ENCODE peak calls at places on chromosome 15, in seven cellular contexts. S is epithelial cell of proximal tubule, V is lower leg skin, O is body of pancreas, L is epithelial cell of esophagus, Y is GM06990, P is left ventricle myocardium inferior. F is an unnamed sample.

GRCh38 chr15:101063891-101064794 is 145.0 kb downstream of the LRRK1 start:
- DNase-seq in P (peak), S (no peak), V (no peak), Y (no peak), L (peak), O (peak), F (peak)

GRCh38 chr15:64857421-64857820 is 15.7 kb downstream of the PLEKHO2 start:
- DNase-seq in V (no peak), O (no peak), P (no peak), S (peak), L (peak), Y (no peak), F (peak)

GRCh38 chr15:82810061-82810862 is 834 bp downstream of the WHAMM start:
- DNase-seq in O (peak), S (no peak), Y (peak), L (peak), V (no peak), P (peak), F (peak)

GRCh38 chr15:79357566-79357965 is 46.7 kb downstream of the TMED3 start:
- DNase-seq in P (no peak), O (no peak), Y (no peak), V (no peak), L (no peak), S (no peak), F (no peak)

GRCh38 chr15:73924258-73924921 is 1.9 kb upstream of the LOXL1 start:
- DNase-seq in V (no peak), S (no peak), O (no peak), L (peak), Y (no peak), P (peak), F (peak)

GRCh38 chr15:71691700-71692417 is 118.5 kb upstream of the NR2E3 start:
- DNase-seq in V (no peak), L (peak), S (peak), Y (no peak), O (no peak), P (no peak), F (peak)

GRCh38 chr15:67148196-67148701 is 82.8 kb downstream of the SMAD3 start:
- DNase-seq in L (peak), V (no peak), S (no peak), O (no peak), Y (no peak), P (no peak), F (peak)

GRCh38 chr15:38129531-38130199 is 123.0 kb upstream of the SPRED1 start:
- DNase-seq in L (peak), P (peak), O (peak), S (peak), V (peak), Y (peak), F (peak)

GRCh38 chr15:100438570-100438969 is 90.2 kb downstream of the CERS3 start:
- DNase-seq in V (peak), O (peak), L (peak), P (peak), S (no peak), Y (peak), F (peak)

GRCh38 chr15:79433610-79434009 is 1.5 kb downstream of the MINAR1 start:
- DNase-seq in V (no peak), S (no peak), O (no peak), Y (no peak), L (no peak), P (no peak), F (no peak)

GRCh38 chr15:67134577-67135492 is 69.4 kb downstream of the SMAD3 start:
- DNase-seq in V (no peak), O (no peak), P (no peak), Y (no peak), L (no peak), S (no peak), F (no peak)

GRCh38 chr15:27045796-27046195 is 74.8 kb downstream of the GABRG3 start:
- DNase-seq in O (no peak), S (no peak), L (no peak), P (no peak), Y (no peak), V (no peak), F (no peak)

GRCh38 chr15:79811406-79812405 is 85.1 kb downstream of the MTHFS start:
- DNase-seq in S (no peak), V (peak), O (peak), L (peak), P (peak), Y (no peak), F (peak)

GRCh38 chr15:99087405-99087943 is 17.4 kb upstream of the SYNM start:
- DNase-seq in L (no peak), Y (no peak), V (no peak), O (no peak), S (no peak), P (no peak), F (no peak)

GRCh38 chr15:58568157-58568571 is 136.4 kb downstream of the LIPC start:
- DNase-seq in P (no peak), L (peak), S (no peak), V (no peak), O (peak), Y (no peak), F (peak)

GRCh38 chr15:69794643-69795461 is 302.9 kb downstream of the TLE3 start:
- DNase-seq in V (peak), Y (no peak), S (peak), P (no peak), L (peak), O (peak), F (peak)

GRCh38 chr15:99442268-99442897 is 123.4 kb upstream of the MEF2A start:
- DNase-seq in O (no peak), S (peak), V (peak), Y (no peak), P (peak), L (peak), F (peak)

GRCh38 chr15:90465140-90465929 is 64.4 kb upstream of the CRTC3 start:
- DNase-seq in O (no peak), L (no peak), S (no peak), V (no peak), Y (no peak), P (no peak), F (peak)

GRCh38 chr15:71612066-71612715 is 198.2 kb upstream of the NR2E3 start:
- DNase-seq in V (no peak), Y (no peak), S (no peak), O (peak), L (no peak), P (no peak), F (peak)

GRCh38 chr15:25477816-25478215 is 39.0 kb upstream of the UBE3A start:
- DNase-seq in L (no peak), O (no peak), V (no peak), P (no peak), Y (no peak), S (no peak), F (no peak)

GRCh38 chr15:73700041-73700842 is 16.1 kb downstream of the CD276 start:
- DNase-seq in Y (peak), S (no peak), L (peak), V (peak), O (peak), P (peak), F (peak)

GRCh38 chr15:79099692-79100091 is 9.1 kb upstream of the RASGRF1 start:
- DNase-seq in O (no peak), L (peak), V (no peak), P (no peak), S (no peak), Y (no peak), F (peak)

GRCh38 chr15:98796685-98797084 is 148.3 kb downstream of the IGF1R start:
- DNase-seq in O (no peak), S (no peak), P (no peak), L (no peak), Y (no peak), V (no peak), F (no peak)

GRCh38 chr15:101047301-101047781 is 128.2 kb downstream of the LRRK1 start:
- DNase-seq in V (peak), Y (no peak), P (peak), L (no peak), O (no peak), S (no peak), F (peak)

GRCh38 chr15:85568261-85568808 is 187.9 kb downstream of the AKAP13 start:
- DNase-seq in Y (no peak), P (no peak), V (no peak), O (no peak), L (no peak), S (no peak), F (no peak)

GRCh38 chr15:23565395-23566069 is at the start of gene MKRN3:
- DNase-seq in V (no peak), P (no peak), S (no peak), O (no peak), L (peak), Y (no peak), F (peak)

GRCh38 chr15:90813796-90814192 is 54.6 kb upstream of the FURIN start:
- DNase-seq in O (no peak), L (no peak), S (no peak), P (no peak), V (no peak), Y (no peak), F (no peak)

GRCh38 chr15:65416845-65417416 is 5.8 kb downstream of the IGDCC4 start:
- DNase-seq in V (no peak), P (peak), Y (no peak), O (no peak), S (no peak), L (no peak), F (peak)

GRCh38 chr15:92020765-92021164 is 167.3 kb downstream of the SLCO3A1 start:
- DNase-seq in L (no peak), P (no peak), S (no peak), Y (no peak), O (no peak), V (no peak), F (no peak)

GRCh38 chr15:79682851-79683288 is 213.9 kb downstream of the MTHFS start:
- DNase-seq in V (no peak), O (no peak), Y (no peak), P (no peak), L (peak), S (no peak), F (peak)

GRCh38 chr15:99474041-99474906 is 91.5 kb upstream of the MEF2A start:
- DNase-seq in L (no peak), S (no peak), V (no peak), Y (no peak), P (peak), O (no peak), F (no peak)

GRCh38 chr15:48560321-48561051 is 85.0 kb downstream of the FBN1 start:
- DNase-seq in S (no peak), P (no peak), Y (no peak), V (no peak), L (no peak), O (no peak), F (no peak)

GRCh38 chr15:49758456-49758855 is 137.6 kb downstream of the DTWD1 start:
- DNase-seq in V (no peak), Y (no peak), O (no peak), S (no peak), P (no peak), L (no peak), F (peak)

GRCh38 chr15:80599359-80599758 is 95.8 kb upstream of the ABHD17C start:
- DNase-seq in Y (no peak), P (no peak), S (no peak), L (peak), V (no peak), O (no peak), F (peak)

GRCh38 chr15:89360294-89360971 is 25.8 kb upstream of the POLG start:
- DNase-seq in O (no peak), V (no peak), P (no peak), L (no peak), Y (no peak), S (no peak), F (no peak)

GRCh38 chr15:40500584-40501330 is 30.0 kb downstream of the CHST14 start:
- DNase-seq in S (no peak), O (no peak), Y (no peak), V (no peak), P (no peak), L (peak), F (no peak)

GRCh38 chr15:93072011-93072410 is 17.0 kb downstream of the RGMA start:
- DNase-seq in O (no peak), Y (no peak), P (no peak), V (no peak), L (no peak), S (no peak), F (peak)

DNA sequence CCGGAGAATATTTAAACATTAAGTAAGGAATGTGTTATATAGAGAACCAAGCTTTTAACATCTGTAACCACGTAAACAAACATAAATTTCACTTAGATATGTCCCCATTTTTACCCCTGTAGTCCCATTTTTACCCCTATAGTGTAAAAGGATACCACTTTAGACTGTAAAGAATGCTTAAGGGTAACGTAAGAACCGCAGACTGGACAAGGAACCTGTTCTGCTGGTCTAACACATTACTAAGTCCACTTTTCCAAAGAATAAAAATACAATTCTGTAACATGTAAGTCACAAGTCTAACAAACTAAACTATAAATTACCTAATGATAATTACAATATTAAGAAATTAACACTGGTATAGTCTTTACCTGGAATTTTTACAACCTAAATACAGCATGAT is 2.9 kb downstream of the SLC12A6 start:
- DNase-seq in O (no peak), V (no peak), S (no peak), P (no peak), L (peak), Y (no peak), F (no peak)
- H3K4me3 ChIP-seq in O (no peak), V (no peak), S (peak), P (peak), L (no peak), Y (peak), F (no peak)

DNA sequence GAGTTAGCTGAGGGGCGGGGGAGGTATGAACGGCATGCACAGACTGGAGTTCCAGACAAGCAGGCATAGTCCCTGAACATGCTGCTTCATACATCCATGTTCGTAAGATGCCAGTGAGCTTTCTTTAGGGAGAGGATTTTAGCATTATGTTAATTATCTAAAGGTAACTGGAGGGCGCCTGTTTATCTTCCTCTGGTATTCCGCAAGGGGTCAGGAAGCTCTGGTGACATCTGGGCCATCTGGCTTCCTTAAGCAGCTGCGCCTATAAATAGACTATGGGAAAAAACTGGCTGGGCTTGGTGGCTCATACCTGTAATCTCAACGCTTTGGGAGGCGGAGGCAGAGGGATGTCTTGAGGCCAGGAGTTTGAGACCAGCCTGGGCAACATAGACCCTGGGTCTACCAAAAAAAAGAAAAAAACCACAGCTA is 1.5 kb upstream of the FBXO22 start:
- DNase-seq in P (no peak), O (peak), Y (no peak), L (no peak), V (no peak), S (no peak), F (peak)
- TF ChIP-seq CTCF in P (no peak), O (no peak), Y (no peak), L (no peak), V (no peak), S (no peak), F (no peak)

DNA sequence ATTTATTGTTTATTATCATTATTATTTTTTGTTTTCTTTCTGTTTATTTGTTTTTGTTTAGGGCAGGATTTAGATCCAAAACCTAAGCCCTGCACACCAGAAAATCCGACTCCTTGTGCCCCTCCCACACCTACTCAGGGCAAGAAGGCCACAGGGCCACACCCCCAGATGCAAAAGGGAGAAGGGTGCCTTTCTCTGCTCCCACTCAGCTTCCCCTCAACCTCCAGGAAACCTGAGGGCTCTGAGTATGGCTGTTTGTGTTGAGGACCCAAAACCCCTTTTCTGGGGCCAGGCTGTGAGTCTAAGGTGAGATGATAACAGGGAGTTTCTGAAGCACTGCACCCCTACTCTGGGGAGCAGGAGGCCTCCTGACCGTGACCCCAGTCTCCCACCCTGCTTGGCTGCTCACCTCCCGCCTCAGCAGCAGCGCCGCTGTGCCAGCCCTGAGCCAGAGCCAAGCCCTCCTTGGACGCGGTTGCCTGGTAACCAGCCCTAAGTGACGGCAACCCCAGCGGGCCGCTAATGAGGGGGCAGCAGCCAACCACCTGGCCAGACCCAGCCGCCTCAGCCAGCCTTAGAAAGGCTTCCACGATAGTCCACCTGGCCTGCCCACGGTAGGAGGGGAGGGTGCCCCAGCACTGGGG is 6.4 kb upstream of the C15orf39 start:
- DNase-seq in V (no peak), P (no peak), Y (no peak), L (no peak), S (no peak), O (peak), F (no peak)
- H3K4me3 ChIP-seq in V (no peak), P (no peak), Y (no peak), L (no peak), S (no peak), O (no peak), F (no peak)

DNA sequence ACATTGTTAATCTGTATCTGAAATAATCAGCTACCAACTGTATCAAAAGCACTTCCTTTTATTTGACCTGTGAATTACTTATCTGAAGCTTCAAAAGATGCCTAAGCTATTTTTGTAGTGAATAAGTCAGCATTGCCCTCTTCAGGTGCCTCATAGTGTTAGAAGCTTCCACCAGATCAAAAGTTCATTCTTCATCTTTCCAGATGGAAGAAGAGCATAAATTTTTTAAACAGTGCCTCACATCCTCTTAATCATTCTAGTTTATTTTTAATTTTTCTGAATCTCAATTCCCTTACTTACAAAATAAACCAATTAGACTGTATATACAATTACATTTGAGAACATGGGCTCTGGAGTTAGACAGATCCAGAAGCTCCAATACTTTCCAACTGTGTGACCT is 65.0 kb downstream of the MYO5A start:
- DNase-seq in O (no peak), V (no peak), P (no peak), L (no peak), S (no peak), Y (no peak), F (peak)
- TF ChIP-seq CTCF in O (no peak), V (no peak), P (peak), L (peak), S (peak), Y (peak), F (peak)

DNA sequence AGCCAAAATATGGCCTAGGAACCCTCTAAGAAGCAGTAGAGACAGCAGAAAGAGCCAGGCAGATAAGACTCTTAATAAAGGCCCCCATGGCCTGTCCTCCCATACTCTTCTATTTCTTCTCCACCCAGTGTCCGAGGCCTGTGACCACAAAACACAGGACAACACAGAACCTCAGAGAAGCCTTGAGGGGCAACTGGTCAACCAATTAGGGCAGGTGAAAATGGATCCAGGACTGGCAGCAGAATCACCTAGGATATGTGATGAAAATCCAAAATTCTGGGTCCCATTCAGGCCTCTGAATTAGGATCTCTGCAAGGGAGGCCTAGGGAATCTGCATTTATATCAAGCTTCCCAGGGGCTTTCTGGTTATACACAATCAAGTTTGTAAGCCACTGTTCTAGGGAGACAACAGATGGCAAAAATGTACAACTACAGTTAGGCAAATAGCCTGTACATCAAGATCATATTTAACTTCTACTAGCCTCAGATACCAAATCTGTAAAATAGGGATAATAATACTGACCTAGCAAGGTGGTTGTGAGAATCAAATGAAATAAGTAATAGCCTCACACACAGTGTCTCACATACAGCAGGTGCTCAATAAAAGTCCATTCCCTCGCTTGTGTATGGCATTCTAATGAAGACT is 10.4 kb downstream of the RAB27A start:
- DNase-seq in V (no peak), S (no peak), P (no peak), Y (no peak), O (no peak), L (no peak), F (no peak)
- H3K4me3 ChIP-seq in V (no peak), S (no peak), P (no peak), Y (no peak), O (no peak), L (no peak), F (no peak)

GRCh38 chr15:77112819-77113569 is 42.1 kb upstream of the TSPAN3 start:
- DNase-seq in P (no peak), Y (no peak), S (no peak), V (no peak), L (no peak), O (no peak), F (no peak)
- TF ChIP-seq CTCF in P (no peak), Y (no peak), S (peak), V (no peak), L (no peak), O (no peak), F (peak)

GRCh38 chr15:74955796-74956647 is 550 bp downstream of the RPP25 start:
- DNase-seq in Y (peak), S (no peak), O (peak), V (peak), P (peak), L (peak), F (peak)
- H3K4me3 ChIP-seq in Y (peak), S (peak), O (peak), V (peak), P (peak), L (peak), F (peak)

GRCh38 chr15:57421110-57421509 is 44.8 kb downstream of the CGNL1 start:
- DNase-seq in S (no peak), Y (no peak), O (no peak), L (no peak), V (no peak), P (no peak), F (no peak)
- TF ChIP-seq CTCF in S (no peak), Y (no peak), O (no peak), L (no peak), V (no peak), P (no peak), F (no peak)

F was measured in choroid plexus epithelial cell.